ENCODE peak calls at places on chromosome 10, in ten cellular contexts. H, G, N, T, L, A, E, U, V and X are unnamed samples.

GRCh38 chr10:3963191-3963673 is 178.2 kb upstream of the KLF6 start:
- DNase-seq in H (peak; percentile 21), G (peak; percentile 36), N (no peak), T (peak; percentile 59), L (no peak), A (no peak), E (no peak), U (no peak), V (peak; percentile 46), X (no peak)

GRCh38 chr10:91587710-91588638 is 44.9 kb downstream of the PPP1R3C start:
- DNase-seq in H (peak; percentile 90), G (no peak), N (peak; percentile 52), T (no peak), L (no peak), A (no peak), E (no peak), U (no peak), V (peak; percentile 66), X (no peak)

GRCh38 chr10:47443145-47443544 is 40.8 kb downstream of the ANXA8 start:
- DNase-seq in H (no peak), G (peak; percentile 48), N (no peak), T (peak; percentile 18), L (no peak), A (no peak), E (no peak), U (no peak), V (no peak), X (no peak)

GRCh38 chr10:70362357-70362756 is 20.1 kb downstream of the LRRC20 start:
- DNase-seq in H (no peak), G (no peak), N (no peak), T (no peak), L (no peak), A (no peak), E (no peak), U (no peak), V (no peak), X (no peak)

GRCh38 chr10:63217120-63217605 is 84.0 kb downstream of the NRBF2 start:
- DNase-seq in H (peak; percentile 50), G (no peak), N (no peak), T (no peak), L (no peak), A (no peak), E (no peak), U (peak; percentile 27), V (peak; percentile 74), X (no peak)

GRCh38 chr10:103910442-103911000 is 7.5 kb downstream of the STN1 start:
- DNase-seq in H (peak; percentile 43), G (no peak), N (no peak), T (no peak), L (no peak), A (no peak), E (no peak), U (no peak), V (no peak), X (no peak)

GRCh38 chr10:71985542-71986250 is 21.5 kb downstream of the CHST3 start:
- DNase-seq in H (peak; percentile 76), G (no peak), N (peak; percentile 63), T (no peak), L (peak; percentile 66), A (no peak), E (no peak), U (no peak), V (peak; percentile 81), X (no peak)

GRCh38 chr10:123561145-123561448 is 105.1 kb upstream of the GPR26 start:
- DNase-seq in H (no peak), G (no peak), N (no peak), T (no peak), L (no peak), A (no peak), E (no peak), U (no peak), V (no peak), X (no peak)

GRCh38 chr10:101993836-101994235 is 62.1 kb downstream of the ARMH3 start:
- DNase-seq in H (no peak), G (no peak), N (no peak), T (no peak), L (no peak), A (no peak), E (peak; percentile 75), U (no peak), V (no peak), X (no peak)

GRCh38 chr10:65911431-65911830 is 1014.4 kb upstream of the LRRTM3 start:
- DNase-seq in H (no peak), G (no peak), N (no peak), T (no peak), L (no peak), A (no peak), E (no peak), U (no peak), V (no peak), X (no peak)

GRCh38 chr10:102132193-102132562 is 662 bp upstream of the PPRC1 start:
- DNase-seq in H (no peak), G (no peak), N (no peak), T (no peak), L (no peak), A (no peak), E (no peak), U (no peak), V (no peak), X (no peak)

GRCh38 chr10:89332092-89332633 is 4.4 kb downstream of the IFIT3 start:
- DNase-seq in H (peak; percentile 60), G (no peak), N (peak; percentile 27), T (no peak), L (no peak), A (no peak), E (no peak), U (no peak), V (peak; percentile 60), X (no peak)

GRCh38 chr10:69644658-69645295 is 14.7 kb downstream of the FAM241B start:
- DNase-seq in H (peak; percentile 40), G (peak; percentile 68), N (peak; percentile 40), T (peak; percentile 74), L (peak; percentile 49), A (peak; percentile 46), E (peak; percentile 72), U (peak; percentile 35), V (peak; percentile 49), X (peak; percentile 57)

GRCh38 chr10:28492556-28492955 is 40.4 kb upstream of the WAC start:
- DNase-seq in H (no peak), G (no peak), N (no peak), T (no peak), L (no peak), A (no peak), E (no peak), U (no peak), V (no peak), X (no peak)

GRCh38 chr10:117138838-117139580 is 939 bp upstream of the VAX1 start:
- DNase-seq in H (no peak), G (no peak), N (no peak), T (no peak), L (no peak), A (no peak), E (peak; percentile 25), U (no peak), V (no peak), X (no peak)

GRCh38 chr10:514137-514671 is 175.3 kb downstream of the DIP2C start:
- DNase-seq in H (no peak), G (no peak), N (no peak), T (peak; percentile 50), L (no peak), A (peak; percentile 41), E (no peak), U (no peak), V (no peak), X (no peak)

GRCh38 chr10:82037076-82037475 is 162.1 kb downstream of the NRG3 start:
- DNase-seq in H (no peak), G (no peak), N (no peak), T (no peak), L (no peak), A (no peak), E (no peak), U (no peak), V (no peak), X (no peak)

GRCh38 chr10:85124592-85124991 is 796.2 kb downstream of the CCSER2 start:
- DNase-seq in H (no peak), G (no peak), N (no peak), T (no peak), L (peak; percentile 17), A (no peak), E (no peak), U (no peak), V (no peak), X (no peak)

GRCh38 chr10:46001187-46001756 is 29.0 kb downstream of the TIMM23 start:
- DNase-seq in H (no peak), G (no peak), N (no peak), T (no peak), L (no peak), A (no peak), E (no peak), U (no peak), V (no peak), X (no peak)
- H3K36me3 ChIP-seq in H (peaks cover 4% of the 10 kb centered on the region), G (peaks cover 59% of the 10 kb centered on the region), N (no peaks in the 10 kb centered on the region), T (no peaks in the 10 kb centered on the region), L (peaks cover 92% of the 10 kb centered on the region), A (peaks cover 40% of the 10 kb centered on the region), E (peaks cover 55% of the 10 kb centered on the region), U (peaks cover 76% of the 10 kb centered on the region), V (peaks cover 12% of the 10 kb centered on the region), X (no peaks in the 10 kb centered on the region)

GRCh38 chr10:61623101-61623500 is 39.6 kb upstream of the CABCOCO1 start:
- DNase-seq in H (peak; percentile 35), G (no peak), N (no peak), T (no peak), L (no peak), A (no peak), E (no peak), U (no peak), V (no peak), X (no peak)
- H3K27ac ChIP-seq in H (no peak overlapping the region), G (no peak overlapping the region), N (no peak overlapping the region), T (no peak overlapping the region), L (no peak overlapping the region), A (no peak overlapping the region), E (no peak overlapping the region), U (no peak overlapping the region), V (no peak overlapping the region), X (no peak overlapping the region)

DNA sequence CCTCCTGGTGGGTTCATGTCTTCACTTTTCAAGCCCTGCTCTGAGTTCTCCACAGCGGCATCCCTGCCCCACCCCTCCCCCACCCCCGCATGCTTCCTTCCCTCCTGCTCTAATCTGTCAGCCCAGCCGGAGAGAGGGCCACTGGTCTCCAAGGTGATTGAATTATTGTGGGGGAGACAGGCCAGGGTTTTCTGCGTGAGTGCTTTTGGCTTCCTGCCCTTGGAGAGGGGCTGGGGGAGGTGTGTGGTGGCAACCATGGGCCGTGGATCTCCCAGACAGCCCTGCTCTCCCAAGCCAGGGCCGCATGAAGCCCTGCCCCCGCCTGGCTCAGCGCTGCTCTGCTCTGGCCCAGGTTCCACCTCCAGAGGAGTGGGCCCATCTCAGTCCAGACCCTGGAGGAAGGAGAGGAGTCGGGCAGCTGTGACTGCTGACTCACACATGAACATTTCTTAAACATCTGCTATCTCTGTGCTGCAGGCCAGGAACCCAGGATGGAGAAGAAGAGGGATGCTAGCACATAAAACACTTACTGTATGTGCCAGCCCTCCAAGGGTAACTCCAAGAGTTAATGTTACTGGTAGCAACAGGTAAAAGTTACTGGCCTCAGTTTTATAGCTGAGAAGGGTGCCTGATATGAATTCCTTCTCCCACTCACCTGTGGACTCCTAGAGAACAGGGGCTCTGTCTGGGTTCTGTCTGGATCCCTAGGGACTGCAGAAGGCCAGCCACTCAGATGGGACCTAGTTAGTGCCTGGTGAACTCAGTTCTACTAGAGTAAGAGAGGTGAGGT is 110.0 kb downstream of the ZMIZ1 start:
- DNase-seq in H (peak; percentile 95), G (no peak), N (peak; percentile 79), T (no peak), L (peak; percentile 66), A (no peak), E (peak; percentile 79), U (no peak), V (peak; percentile 93), X (no peak)
- TF ChIP-seq CTCF in H (no peak), G (no peak), N (no peak), T (no peak), L (no peak), A (no peak), E (no peak), U (no peak), V (no peak), X (no peak)

GRCh38 chr10:24223341-24223740 is 14.4 kb downstream of the KIAA1217 start:
- DNase-seq in H (no peak), G (no peak), N (no peak), T (no peak), L (no peak), A (no peak), E (no peak), U (no peak), V (no peak), X (no peak)
- H3K36me3 ChIP-seq in H (no peaks in the 10 kb centered on the region), G (no peaks in the 10 kb centered on the region), N (no peaks in the 10 kb centered on the region), T (no peaks in the 10 kb centered on the region), L (peaks cover 28% of the 10 kb centered on the region), A (peaks cover 12% of the 10 kb centered on the region), E (no peaks in the 10 kb centered on the region), U (no peaks in the 10 kb centered on the region), V (no peaks in the 10 kb centered on the region), X (peaks cover 41% of the 10 kb centered on the region)